ENCODE peak calls at places on chromosomes 3 and 15, in six cellular contexts. Y is body of pancreas, D is transverse colon, Z is astrocyte, H is heart right ventricle, L is neuronal stem cell. U is an unnamed sample. For H3K9me3 and H3K27me3, the result is how much of the 10 kb centered on the place peaks cover.

GRCh38 chr3:178389258-178389657 is 147.0 kb upstream of the KCNMB2 start:
- DNase-seq in Y (no peak), D (no peak), Z (no peak), H (no peak), L (no peak), U (no peak)

GRCh38 chr15:66038387-66039116 is 169.3 kb downstream of the RAB11A start:
- DNase-seq in Y (no peak), D (no peak), Z (no peak), H (no peak), L (no peak), U (no peak)

GRCh38 chr15:83581381-83581780 is 72.5 kb upstream of the ADAMTSL3 start:
- DNase-seq in Y (no peak), D (no peak), Z (peak), H (no peak), L (no peak), U (peak)

GRCh38 chr3:159897331-159898075 is 91.1 kb upstream of the IL12A start:
- DNase-seq in Y (no peak), D (no peak), Z (peak), H (no peak), L (no peak), U (peak)

GRCh38 chr15:73681856-73682596 is 2.2 kb upstream of the CD276 start:
- DNase-seq in Y (no peak), D (no peak), Z (no peak), H (no peak), L (no peak), U (no peak)

GRCh38 chr15:78049691-78050440 is 27.6 kb downstream of the TBC1D2B start:
- DNase-seq in Y (no peak), D (no peak), Z (peak), H (no peak), L (no peak), U (peak)

GRCh38 chr3:127328391-127328790 is 40.5 kb upstream of the PRR20G start:
- DNase-seq in Y (no peak), D (no peak), Z (no peak), H (no peak), L (no peak), U (no peak)

GRCh38 chr3:120404876-120405275 is 45.9 kb downstream of the FSTL1 start:
- DNase-seq in Y (no peak), D (no peak), Z (peak), H (no peak), L (no peak), U (no peak)

GRCh38 chr3:101300073-101300472 is 20.3 kb downstream of the IMPG2 start:
- DNase-seq in Y (no peak), D (no peak), Z (no peak), H (no peak), L (no peak), U (no peak)

GRCh38 chr15:70023064-70023768 is 74.5 kb downstream of the TLE3 start:
- DNase-seq in Y (no peak), D (no peak), Z (peak), H (no peak), L (no peak), U (peak)

GRCh38 chr3:155356594-155357370 is 63.3 kb upstream of the STRIT1 start:
- DNase-seq in Y (no peak), D (no peak), Z (no peak), H (no peak), L (no peak), U (no peak)

GRCh38 chr3:160643994-160644393 is 33.0 kb upstream of the ARL14 start:
- DNase-seq in Y (no peak), D (no peak), Z (no peak), H (no peak), L (no peak), U (no peak)

GRCh38 chr3:9955067-9955502 is 2.9 kb upstream of the PRRT3 start:
- DNase-seq in Y (peak), D (no peak), Z (no peak), H (no peak), L (no peak), U (no peak)

GRCh38 chr15:41492597-41493204 is 973 bp upstream of the ITPKA start:
- DNase-seq in Y (no peak), D (no peak), Z (no peak), H (no peak), L (no peak), U (no peak)

GRCh38 chr3:150177673-150178378 is 207.1 kb upstream of the PFN2 start:
- DNase-seq in Y (no peak), D (no peak), Z (peak), H (no peak), L (no peak), U (no peak)

GRCh38 chr3:140499114-140499757 is 178.6 kb upstream of the TRIM42 start:
- DNase-seq in Y (no peak), D (no peak), Z (no peak), H (no peak), L (no peak), U (no peak)

GRCh38 chr3:46909535-46910161 is 32.1 kb downstream of the PTH1R start:
- DNase-seq in Y (peak), D (peak), Z (peak), H (peak), L (peak), U (peak)

GRCh38 chr15:64249842-64250575 is 87.2 kb upstream of the PPIB start:
- DNase-seq in Y (no peak), D (no peak), Z (peak), H (no peak), L (no peak), U (no peak)

GRCh38 chr3:47610572-47610971 is 31.9 kb upstream of the CSPG5 start:
- DNase-seq in Y (no peak), D (no peak), Z (no peak), H (no peak), L (no peak), U (no peak)

GRCh38 chr3:13087320-13087985 is 14.2 kb upstream of the IQSEC1 start:
- DNase-seq in Y (no peak), D (no peak), Z (no peak), H (no peak), L (no peak), U (no peak)

GRCh38 chr15:40301467-40302179 is 6.1 kb downstream of the PLCB2 start:
- DNase-seq in Y (no peak), D (no peak), Z (no peak), H (no peak), L (no peak), U (no peak)

GRCh38 chr3:36487616-36488015 is 107.3 kb downstream of the STAC start:
- DNase-seq in Y (no peak), D (no peak), Z (no peak), H (no peak), L (no peak), U (no peak)
- H3K9me3 ChIP-seq in Y (under half), D (under half), Z (under half), H (under half), L (under half), U (under half)

DNA sequence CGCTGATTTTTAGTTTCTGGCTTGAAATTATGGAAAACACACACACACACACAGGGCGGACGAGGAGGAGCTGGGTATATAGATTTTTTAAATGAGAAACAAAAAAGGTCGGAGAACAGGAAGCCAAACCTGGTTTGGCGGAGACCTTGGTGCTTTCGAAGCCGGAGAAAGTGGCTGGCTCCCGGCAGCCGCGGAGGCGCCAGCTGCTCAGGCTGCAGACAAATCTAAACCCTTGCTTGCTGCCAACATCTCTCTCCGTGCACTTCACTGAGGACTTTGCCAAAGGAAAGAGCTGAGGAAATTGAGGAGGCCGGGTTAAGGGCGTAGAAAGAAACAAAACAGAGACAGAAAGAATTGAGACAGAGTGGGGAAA is 2.1 kb downstream of the ZIC1 start:
- DNase-seq in Y (no peak), D (no peak), Z (no peak), H (no peak), L (peak), U (peak)
- H3K4me3 ChIP-seq in Y (no peak), D (peak), Z (peak), H (peak), L (peak), U (peak)

DNA sequence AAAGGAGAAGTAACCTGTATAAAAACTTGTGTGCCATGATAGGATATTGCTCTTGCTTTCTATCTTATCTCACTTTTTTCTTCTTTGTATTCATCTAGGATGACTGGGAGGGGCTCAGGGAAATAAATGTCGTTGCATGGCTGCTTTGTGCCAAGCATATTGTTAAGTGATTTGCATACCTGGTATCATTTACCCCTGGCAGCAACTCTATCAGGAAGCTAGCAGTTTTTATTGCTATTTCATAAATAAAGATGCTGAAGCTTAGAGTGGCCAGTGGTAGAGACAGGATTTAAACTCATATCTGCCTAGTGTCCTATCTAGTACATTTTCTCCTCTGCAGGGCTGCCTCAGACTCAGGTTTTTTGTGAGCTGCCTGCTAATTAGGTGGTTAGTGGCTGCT is 253.3 kb downstream of the PTPRG start:
- DNase-seq in Y (no peak), D (peak), Z (no peak), H (no peak), L (no peak), U (no peak)
- H3K27me3 ChIP-seq in Y (under half), D (under half), Z (under half), H (under half), L (under half), U (under half)

GRCh38 chr3:128863560-128863959 is 15.9 kb upstream of the ACAD9 start:
- DNase-seq in Y (no peak), D (no peak), Z (no peak), H (no peak), L (no peak), U (no peak)

GRCh38 chr3:128861491-128861890 is 17.9 kb upstream of the ACAD9 start:
- DNase-seq in Y (no peak), D (no peak), Z (no peak), H (no peak), L (no peak), U (no peak)

GRCh38 chr3:128855574-128855973 is 23.8 kb upstream of the ACAD9 start:
- DNase-seq in Y (no peak), D (no peak), Z (no peak), H (no peak), L (no peak), U (no peak)

GRCh38 chr3:128858167-128858566 is 21.3 kb upstream of the ACAD9 start:
- DNase-seq in Y (no peak), D (no peak), Z (no peak), H (no peak), L (no peak), U (no peak)

DNA sequence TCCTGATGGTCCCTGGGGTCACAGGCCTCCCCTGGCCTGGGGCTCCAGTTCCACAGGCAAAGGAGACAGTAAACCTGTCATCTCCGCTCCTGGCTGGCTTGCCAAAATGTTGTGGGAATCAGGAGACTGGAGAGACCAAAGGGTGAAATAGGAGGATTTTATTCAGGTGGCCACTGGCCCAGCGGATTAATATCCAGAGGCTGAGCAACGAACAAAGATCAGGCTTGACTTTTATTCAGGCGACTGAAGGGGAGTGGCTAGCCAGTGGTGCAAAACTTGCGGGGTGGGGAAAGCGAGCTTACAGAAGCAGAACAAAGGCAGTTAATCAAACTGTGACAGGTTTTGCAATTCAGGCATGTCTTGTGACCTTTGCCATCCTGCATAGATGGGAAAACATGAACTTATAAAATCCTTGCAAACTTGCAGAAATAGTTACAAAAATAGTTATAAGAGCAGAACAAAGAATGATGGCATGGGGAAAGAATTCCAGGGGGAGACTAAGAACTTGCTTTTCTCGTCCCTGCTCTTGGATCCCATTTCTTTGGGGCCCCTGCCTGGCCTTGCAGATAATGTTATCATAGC is 19.8 kb upstream of the ACAD9 start:
- DNase-seq in Y (no peak), D (no peak), Z (no peak), H (no peak), L (peak), U (no peak)
- H3K9me3 ChIP-seq in Y (under half), D (under half), Z (under half), H (under half), L (under half), U (under half)

DNA sequence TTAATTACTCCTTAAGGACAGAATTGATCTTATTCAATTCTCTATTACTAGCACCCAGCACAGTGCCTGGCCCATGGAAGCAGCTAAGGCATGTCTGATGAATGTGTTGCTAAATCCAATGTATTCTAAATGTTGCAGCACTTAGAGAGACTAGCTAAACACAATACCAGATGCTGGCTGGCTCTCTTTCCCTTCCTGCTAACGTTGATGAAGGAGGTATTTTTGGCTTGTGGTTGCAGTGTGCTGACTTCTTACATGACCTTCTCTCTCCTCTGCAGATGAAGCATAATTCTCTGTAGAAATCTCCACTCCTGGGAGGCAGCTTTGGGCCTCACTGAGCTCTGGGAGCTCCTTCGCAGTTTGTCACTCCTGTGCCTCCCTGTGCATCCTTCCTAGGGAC is 183.6 kb downstream of the PEX5L start:
- DNase-seq in Y (no peak), D (no peak), Z (peak), H (no peak), L (no peak), U (no peak)
- H3K4me3 ChIP-seq in Y (no peak), D (no peak), Z (no peak), H (no peak), L (no peak), U (no peak)

U was measured in MG63.